ENCODE peak calls at places on chromosomes 7 and 10, in four cellular contexts. A, L, I and G are unnamed samples.

GRCh38 chr10:73460897-73461296 is 27.5 kb upstream of the MSS51 start:
- ATAC-seq in A (no peak), L (no peak), I (no peak), G (no peak)

GRCh38 chr7:137961200-137962177 is 40.4 kb downstream of the CREB3L2 start:
- ATAC-seq in A (peak), I (no peak), L (peak), G (no peak)

GRCh38 chr10:35416628-35417625 is 80.6 kb downstream of the CCNY start:
- ATAC-seq in A (no peak), I (peak), L (no peak), G (no peak)

GRCh38 chr7:32025381-32026075 is 44.7 kb downstream of the PDE1C start:
- ATAC-seq in L (no peak), A (no peak), I (no peak), G (no peak)

GRCh38 chr7:84176716-84177115 is 17.9 kb downstream of the SEMA3A start:
- ATAC-seq in A (no peak), I (no peak), L (no peak), G (peak)

GRCh38 chr10:30731963-30732362 is 102.4 kb upstream of the LYZL2 start:
- ATAC-seq in L (no peak), A (no peak), I (no peak), G (no peak)

GRCh38 chr7:95397381-95397780 is 1.2 kb upstream of the PON3 start:
- ATAC-seq in A (no peak), L (no peak), I (peak), G (no peak)

GRCh38 chr10:14523286-14523685 is 192.6 kb upstream of the FRMD4A start:
- ATAC-seq in A (no peak), I (no peak), L (no peak), G (no peak)

GRCh38 chr7:91280180-91280579 is 15.9 kb downstream of the FZD1 start:
- ATAC-seq in L (no peak), I (no peak), A (peak), G (no peak)

GRCh38 chr7:45938626-45939302 is 17.7 kb upstream of the IGFBP3 start:
- ATAC-seq in I (peak), L (no peak), A (peak), G (no peak)

GRCh38 chr10:11011966-11012365 is 5.7 kb upstream of the CELF2 start:
- ATAC-seq in I (no peak), A (no peak), L (no peak), G (no peak)

GRCh38 chr10:2985729-2986232 is 81.6 kb upstream of the PFKP start:
- ATAC-seq in I (peak), L (no peak), A (peak), G (no peak)

GRCh38 chr7:31028417-31028988 is 23.6 kb upstream of the ADCYAP1R1 start:
- ATAC-seq in A (no peak), L (no peak), I (no peak), G (no peak)

GRCh38 chr10:78302989-78303854 is 269.6 kb downstream of the RPS24 start:
- ATAC-seq in L (peak), I (peak), A (peak), G (peak)

GRCh38 chr7:108283252-108283651 is 153.1 kb upstream of the LAMB4 start:
- ATAC-seq in A (no peak), L (no peak), I (no peak), G (no peak)

DNA sequence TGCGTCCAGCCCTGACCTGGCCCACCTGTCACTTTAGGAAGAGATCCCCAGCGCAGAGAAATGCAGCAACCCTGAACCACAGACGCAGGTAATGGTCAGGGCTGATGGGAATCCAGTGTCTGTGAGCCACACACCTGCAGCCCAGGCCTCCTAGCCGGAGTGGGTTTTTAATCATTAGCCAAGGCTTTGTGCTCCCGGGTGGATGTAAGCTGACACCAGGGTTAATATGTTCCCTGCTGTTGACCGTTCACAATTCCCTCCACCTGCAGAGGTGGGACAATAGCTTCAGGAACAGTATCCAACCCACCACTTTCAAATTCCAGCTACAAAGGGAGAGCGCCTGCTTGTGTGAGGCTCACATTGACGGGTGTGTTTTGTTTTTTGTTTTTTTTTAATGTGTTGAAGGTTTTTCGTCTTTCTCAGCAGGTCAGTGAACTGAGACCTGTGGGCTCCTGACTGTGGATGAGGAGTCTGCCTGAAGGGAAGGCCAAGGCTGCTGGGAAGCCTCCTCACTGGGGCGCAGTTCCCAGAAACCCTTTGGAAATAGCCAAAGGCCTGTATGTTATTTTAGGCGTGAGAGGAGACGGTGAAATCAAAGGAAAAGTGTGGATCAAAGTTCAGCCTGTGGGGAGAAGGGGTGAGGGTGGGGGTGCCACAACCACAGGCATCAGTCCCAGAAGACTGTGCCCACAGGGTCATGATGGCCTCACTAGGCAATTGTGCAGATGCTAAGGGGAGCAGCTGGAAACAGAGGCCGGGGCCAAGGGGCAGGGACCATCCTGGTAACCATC is 111.1 kb downstream of the TNS3 start:
- ATAC-seq in L (no peak), A (no peak), I (peak), G (no peak)
- H3K4me3 ChIP-seq in L (no peak), A (no peak), I (peak), G (no peak)

DNA sequence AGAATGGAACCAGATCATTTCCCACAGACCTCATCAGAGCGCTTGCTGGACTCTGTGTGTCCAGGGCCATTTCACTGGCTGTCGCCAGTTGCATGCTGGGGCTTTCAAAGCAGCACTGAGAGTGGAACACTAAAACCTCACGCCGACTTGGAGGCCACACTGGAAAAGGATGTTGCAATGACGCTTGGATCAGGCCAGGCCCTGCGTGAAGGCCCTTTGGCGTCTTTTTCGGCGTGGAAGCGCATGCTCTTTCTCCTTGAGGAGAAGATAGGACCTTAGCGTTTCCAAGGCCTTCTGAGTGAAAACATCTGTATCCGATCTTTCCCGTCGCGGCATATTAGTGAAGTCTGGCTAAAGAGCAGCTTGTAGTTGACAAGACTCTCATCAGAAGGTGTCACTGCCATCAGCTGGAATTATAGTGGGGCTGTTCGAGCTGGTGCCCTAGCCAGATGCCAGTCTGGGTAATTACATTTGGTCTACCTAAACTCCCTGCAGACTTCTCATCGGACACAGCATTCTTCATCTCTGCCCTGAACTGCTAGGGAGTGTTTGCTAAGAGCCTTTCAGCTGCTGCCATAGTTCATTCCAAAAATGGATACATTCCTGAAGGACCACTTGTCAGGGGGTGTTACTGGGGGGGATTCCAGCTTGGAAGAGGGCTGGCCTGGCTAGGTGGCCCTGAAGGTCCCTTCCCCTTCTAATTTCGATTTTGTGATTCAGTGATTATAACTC is 167.7 kb upstream of the TCF7L2 start:
- ATAC-seq in L (no peak), A (no peak), I (no peak), G (peak)
- H3K4me3 ChIP-seq in L (no peak), A (no peak), I (no peak), G (no peak)

GRCh38 chr7:148394582-148394981 is 196.0 kb upstream of the C7orf33 start:
- ATAC-seq in I (no peak), L (no peak), A (no peak), G (no peak)

GRCh38 chr7:148397056-148397455 is 193.5 kb upstream of the C7orf33 start:
- ATAC-seq in I (no peak), A (no peak), L (no peak), G (no peak)

GRCh38 chr7:148395292-148395691 is 195.3 kb upstream of the C7orf33 start:
- ATAC-seq in A (peak), I (no peak), L (no peak), G (no peak)

GRCh38 chr7:148397555-148397954 is 193.0 kb upstream of the C7orf33 start:
- ATAC-seq in A (no peak), I (no peak), L (no peak), G (no peak)

DNA sequence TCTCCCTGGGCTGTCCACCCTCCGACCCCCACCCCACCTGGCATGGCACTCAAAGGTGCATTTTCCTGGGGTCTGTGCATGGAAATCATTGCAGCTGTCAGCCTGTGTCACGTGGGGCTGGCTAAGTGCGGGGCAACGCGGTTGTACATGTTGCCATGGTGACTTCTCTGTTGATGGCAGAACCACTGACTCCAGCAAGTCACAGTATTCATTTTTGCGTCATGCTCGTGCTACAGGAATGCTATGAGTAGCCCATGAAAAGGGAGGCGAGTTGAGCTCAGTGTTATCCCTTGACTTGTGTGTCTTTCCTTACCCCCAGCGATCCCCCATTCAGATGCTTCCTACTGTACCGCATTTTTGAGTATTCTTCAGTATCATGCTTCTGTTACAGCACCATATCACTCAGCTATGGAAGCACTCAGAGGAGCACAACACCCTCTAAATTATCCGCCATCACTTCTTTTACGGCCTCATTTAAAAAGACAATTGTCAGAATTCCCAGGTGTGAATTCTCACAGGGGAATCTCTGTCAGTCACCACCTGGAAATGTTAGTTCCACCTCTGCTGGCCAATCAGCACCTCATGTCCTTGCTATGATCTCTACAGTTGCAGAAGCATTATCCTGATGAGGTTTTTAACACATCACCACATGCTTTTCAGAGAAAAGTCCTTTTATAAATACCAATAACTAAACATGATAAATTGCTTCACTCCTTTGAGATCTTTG is 194.4 kb upstream of the C7orf33 start:
- ATAC-seq in I (no peak), L (no peak), A (no peak), G (no peak)
- H3K4me3 ChIP-seq in I (no peak), L (no peak), A (no peak), G (no peak)

GRCh38 chr7:104209063-104209462 is 1.2 kb upstream of the ORC5 start:
- ATAC-seq in L (no peak), I (no peak), A (no peak), G (no peak)

GRCh38 chr7:104208421-104208780 is 588 bp upstream of the ORC5 start:
- ATAC-seq in I (peak), A (no peak), L (no peak), G (peak)

GRCh38 chr7:104207348-104207730 is 474 bp downstream of the ORC5 start:
- ATAC-seq in I (peak), L (peak), A (peak), G (peak)

GRCh38 chr7:104207731-104208420 is at the start of gene ORC5:
- ATAC-seq in I (peak), A (peak), L (peak), G (peak)

GRCh38 chr7:104206841-104207240 is 972 bp downstream of the ORC5 start:
- ATAC-seq in L (no peak), A (peak), I (peak), G (no peak)
- H3K4me3 ChIP-seq in L (peak), A (peak), I (peak), G (peak)

GRCh38 chr10:68230268-68230667 is 1.6 kb downstream of the ATOH7 start:
- ATAC-seq in L (no peak), A (no peak), I (no peak), G (no peak)
- H3K4me3 ChIP-seq in L (no peak), A (no peak), I (no peak), G (no peak)